ENCODE peak calls at places on chromosomes 12 and 14, in ten cellular contexts. W, U, P, L, M, S, H, C, A and Q are unnamed samples. For H3K27me3, the result is how much of the 10 kb centered on the place peaks cover.

GRCh38 chr12:22728989-22729388 is 104.0 kb downstream of the ETNK1 start:
- DNase-seq in W (no peak), U (no peak), P (no peak), L (no peak), M (no peak), S (no peak), H (no peak), C (no peak), A (no peak), Q (no peak)

GRCh38 chr12:76144253-76144564 is 59.7 kb upstream of the NAP1L1 start:
- DNase-seq in W (no peak), U (no peak), P (no peak), L (peak), M (no peak), S (no peak), H (peak), C (peak), A (no peak), Q (no peak)

GRCh38 chr12:11581179-11581755 is 68.2 kb upstream of the ETV6 start:
- DNase-seq in W (peak), U (peak), P (peak), L (peak), M (no peak), S (no peak), H (peak), C (peak), A (no peak), Q (no peak)

GRCh38 chr14:102209224-102209966 is 69.7 kb downstream of the WDR20 start:
- DNase-seq in W (no peak), U (no peak), P (no peak), L (peak), M (no peak), S (no peak), H (no peak), C (no peak), A (no peak), Q (no peak)

GRCh38 chr14:55221186-55221585 is 29.8 kb upstream of the DLGAP5 start:
- DNase-seq in W (no peak), U (no peak), P (no peak), L (no peak), M (no peak), S (peak), H (no peak), C (no peak), A (no peak), Q (no peak)

GRCh38 chr14:61257469-61258057 is 23.6 kb downstream of the TMEM30B start:
- DNase-seq in W (no peak), U (no peak), P (no peak), L (no peak), M (no peak), S (no peak), H (no peak), C (no peak), A (no peak), Q (no peak)

GRCh38 chr12:103865151-103865730 is 24.2 kb upstream of the NT5DC3 start:
- DNase-seq in W (no peak), U (no peak), P (no peak), L (no peak), M (no peak), S (no peak), H (no peak), C (no peak), A (no peak), Q (no peak)

GRCh38 chr12:18281941-18282340 is 20.6 kb downstream of the PIK3C2G start:
- DNase-seq in W (no peak), U (no peak), P (no peak), L (no peak), M (no peak), S (no peak), H (no peak), C (no peak), A (no peak), Q (no peak)

GRCh38 chr12:92696240-92696639 is 6.5 kb upstream of the PLEKHG7 start:
- DNase-seq in W (no peak), U (no peak), P (no peak), L (no peak), M (no peak), S (no peak), H (no peak), C (peak), A (no peak), Q (no peak)

GRCh38 chr14:70894868-70895267 is 12.4 kb upstream of the PCNX1 start:
- DNase-seq in W (no peak), U (no peak), P (no peak), L (no peak), M (no peak), S (no peak), H (no peak), C (no peak), A (no peak), Q (no peak)

GRCh38 chr12:5017638-5018348 is 25.9 kb upstream of the KCNA5 start:
- DNase-seq in W (peak), U (no peak), P (no peak), L (no peak), M (no peak), S (no peak), H (no peak), C (no peak), A (no peak), Q (no peak)

GRCh38 chr14:65179918-65180724 is 77.8 kb upstream of the MAX start:
- DNase-seq in W (peak), U (no peak), P (no peak), L (peak), M (no peak), S (no peak), H (peak), C (peak), A (peak), Q (peak)

GRCh38 chr12:105713901-105714300 is 383.4 kb downstream of the C12orf75 start:
- DNase-seq in W (no peak), U (no peak), P (no peak), L (no peak), M (no peak), S (no peak), H (no peak), C (no peak), A (no peak), Q (no peak)

GRCh38 chr12:102120886-102121285 is 903 bp downstream of the PARPBP start:
- DNase-seq in W (no peak), U (no peak), P (no peak), L (no peak), M (no peak), S (no peak), H (no peak), C (no peak), A (no peak), Q (no peak)

GRCh38 chr14:97459180-97459579 is 662.0 kb downstream of the VRK1 start:
- DNase-seq in W (no peak), U (no peak), P (no peak), L (no peak), M (no peak), S (no peak), H (no peak), C (no peak), A (no peak), Q (no peak)

GRCh38 chr14:35046751-35047536 is 872 bp downstream of the FAM177A1 start:
- DNase-seq in W (peak), U (no peak), P (peak), L (peak), M (no peak), S (no peak), H (peak), C (peak), A (no peak), Q (no peak)

GRCh38 chr12:123041042-123041531 is 60.6 kb downstream of the ARL6IP4 start:
- DNase-seq in W (no peak), U (no peak), P (no peak), L (no peak), M (no peak), S (no peak), H (no peak), C (no peak), A (peak), Q (no peak)

GRCh38 chr12:121061831-121062230 is 22.8 kb upstream of the OASL start:
- DNase-seq in W (no peak), U (no peak), P (no peak), L (no peak), M (no peak), S (no peak), H (no peak), C (no peak), A (no peak), Q (no peak)

GRCh38 chr12:100371146-100371545 is 14.3 kb downstream of the SLC17A8 start:
- DNase-seq in W (no peak), U (no peak), P (no peak), L (no peak), M (no peak), S (no peak), H (no peak), C (no peak), A (no peak), Q (no peak)

GRCh38 chr12:1666685-1667162 is 24.1 kb upstream of the ADIPOR2 start:
- DNase-seq in W (no peak), U (no peak), P (no peak), L (no peak), M (no peak), S (no peak), H (no peak), C (peak), A (no peak), Q (no peak)

GRCh38 chr12:54385251-54385914 is 850 bp upstream of the ZNF385A start:
- DNase-seq in W (no peak), U (no peak), P (no peak), L (no peak), M (no peak), S (no peak), H (no peak), C (no peak), A (no peak), Q (peak)

GRCh38 chr14:22589096-22589839 is at the start of gene DAD1:
- DNase-seq in W (peak), U (peak), P (peak), L (peak), M (peak), S (peak), H (peak), C (peak), A (peak), Q (peak)

GRCh38 chr12:84619053-84619452 is 293.5 kb downstream of the SLC6A15 start:
- DNase-seq in W (no peak), U (no peak), P (no peak), L (no peak), M (no peak), S (no peak), H (no peak), C (no peak), A (no peak), Q (no peak)

GRCh38 chr12:21823581-21823980 is 49.1 kb upstream of the KCNJ8 start:
- DNase-seq in W (peak), U (no peak), P (peak), L (no peak), M (peak), S (no peak), H (no peak), C (no peak), A (no peak), Q (no peak)

GRCh38 chr12:29176951-29177350 is 27.9 kb downstream of the FAR2 start:
- DNase-seq in W (no peak), U (no peak), P (no peak), L (no peak), M (no peak), S (no peak), H (no peak), C (no peak), A (no peak), Q (no peak)

GRCh38 chr14:24368562-24369252 is 723 bp downstream of the NFATC4 start:
- DNase-seq in W (peak), U (peak), P (peak), L (peak), M (no peak), S (peak), H (no peak), C (peak), A (peak), Q (peak)

GRCh38 chr12:52358575-52359350 is 8.5 kb downstream of the KRT85 start:
- DNase-seq in W (peak), U (no peak), P (no peak), L (no peak), M (no peak), S (no peak), H (no peak), C (no peak), A (no peak), Q (peak)
- TF ChIP-seq CTCF in W (no peak), U (peak), P (no peak), L (no peak), M (no peak), S (no peak), H (no peak), C (no peak), A (no peak), Q (peak)

DNA sequence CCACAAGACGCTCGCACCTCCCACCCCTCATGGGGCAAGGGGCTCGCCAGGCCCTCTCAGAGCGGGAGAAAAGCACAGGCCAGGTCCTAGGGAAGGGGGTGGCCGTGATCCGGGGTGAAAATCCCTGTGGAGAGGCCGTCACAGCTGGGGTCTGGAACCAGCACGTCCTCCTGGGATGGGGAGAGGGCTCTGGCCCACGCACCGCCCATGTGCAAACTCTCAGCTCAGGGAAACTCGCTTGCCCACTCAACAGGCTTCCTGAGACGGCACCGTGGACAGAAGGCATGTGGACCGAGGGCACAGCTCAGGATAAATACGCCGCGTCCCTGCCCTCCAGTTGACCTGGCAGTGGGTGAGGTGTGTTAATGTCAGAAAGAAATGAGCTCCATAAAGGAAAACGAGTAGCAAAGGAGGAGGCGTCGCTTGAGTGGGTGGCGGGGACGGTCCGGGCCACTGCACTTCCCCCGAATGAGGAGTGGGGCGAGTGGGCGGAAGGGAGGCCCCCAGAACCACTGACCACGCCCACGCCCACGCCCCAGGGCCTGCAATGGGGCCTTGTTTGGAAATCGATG is 57.6 kb upstream of the GALNT9 start:
- DNase-seq in W (no peak), U (no peak), P (no peak), L (no peak), M (no peak), S (no peak), H (no peak), C (no peak), A (peak), Q (no peak)
- H3K27me3 ChIP-seq in W (under half), U (under half), P (half or more), L (under half), M (under half), S (under half), H (under half), C (half or more), A (under half), Q (under half)

DNA sequence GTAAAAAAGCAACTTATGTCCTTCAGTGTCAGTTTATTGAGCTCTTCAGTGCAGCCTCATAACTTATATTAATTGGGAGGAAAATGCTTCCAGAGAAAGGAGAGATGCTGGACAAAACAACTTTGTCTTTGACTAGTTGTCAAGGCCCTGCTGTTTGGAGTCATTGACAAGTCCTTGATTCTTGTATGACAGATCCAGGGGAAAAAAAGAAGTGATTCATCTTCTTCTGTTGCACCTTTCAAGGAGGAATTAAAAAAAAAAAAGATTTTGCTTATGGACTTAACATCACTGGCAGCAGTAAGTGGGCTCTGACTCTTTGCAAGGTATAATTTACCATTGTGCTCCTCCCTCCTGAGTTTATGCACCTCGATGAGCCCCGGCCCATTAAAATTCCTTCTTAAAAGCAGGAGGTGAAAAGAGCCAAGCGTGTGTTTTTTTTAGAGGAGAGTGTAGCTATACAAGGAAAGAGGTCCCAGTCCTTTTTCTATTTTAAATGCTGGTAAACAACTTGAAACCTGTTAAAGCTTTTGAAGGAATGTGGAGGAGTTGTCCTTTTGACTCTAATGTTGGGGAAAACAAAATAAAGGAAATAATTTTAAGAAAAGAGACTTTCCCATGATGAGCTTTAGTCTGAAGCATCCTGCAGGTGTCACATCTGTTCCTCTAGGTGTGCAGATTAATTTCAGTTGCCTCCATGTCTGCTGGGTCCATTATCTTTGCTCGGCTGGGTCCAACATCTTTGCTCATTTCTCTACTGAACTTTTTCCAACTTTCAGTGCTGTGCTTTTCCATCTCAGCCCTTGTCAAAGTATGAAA is 431.6 kb downstream of the RAD51B start:
- DNase-seq in W (no peak), U (no peak), P (no peak), L (no peak), M (no peak), S (no peak), H (no peak), C (no peak), A (no peak), Q (no peak)
- TF ChIP-seq CTCF in W (no peak), U (no peak), P (no peak), L (no peak), M (no peak), S (no peak), H (no peak), C (no peak), A (no peak), Q (peak)

DNA sequence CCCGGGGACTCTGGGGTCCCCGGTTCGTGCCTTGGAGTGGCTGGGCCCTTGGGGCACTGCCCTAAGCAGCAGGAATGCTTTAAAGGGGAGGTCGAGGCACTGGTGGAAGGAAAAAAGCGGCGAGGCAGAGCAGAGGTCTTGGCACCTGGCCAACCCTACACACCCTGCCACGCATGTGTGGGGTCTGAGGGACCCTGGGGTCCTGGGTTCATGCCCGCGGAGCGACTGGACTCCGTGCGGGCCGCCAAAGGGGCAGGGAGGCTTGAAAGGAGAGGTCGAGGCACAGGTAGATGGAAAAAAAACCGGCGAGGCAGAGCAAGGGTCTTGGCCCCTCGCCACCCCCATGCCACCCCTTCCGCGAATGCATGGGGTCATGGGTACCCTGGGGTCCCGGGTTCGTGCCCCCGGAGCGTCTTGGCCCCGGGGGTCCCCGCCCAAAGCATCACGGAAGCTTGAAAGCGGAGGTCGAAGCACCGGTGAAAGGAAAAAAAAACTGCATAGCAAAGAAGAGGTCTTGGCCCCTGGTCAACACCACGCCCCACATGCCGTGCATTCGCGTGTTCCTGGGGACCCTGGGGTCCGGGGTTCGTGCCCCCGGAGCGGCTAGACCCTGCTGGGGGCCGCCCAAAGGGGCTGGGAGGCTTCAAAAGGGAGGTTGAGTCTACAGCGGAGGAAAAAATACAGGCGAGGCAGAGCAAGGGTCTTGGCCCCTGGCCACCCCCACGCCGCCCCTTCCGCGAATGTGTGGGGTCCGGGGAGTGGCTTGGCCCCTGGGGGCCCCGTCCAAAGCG is 312.9 kb downstream of the ALG10 start:
- DNase-seq in W (no peak), U (no peak), P (no peak), L (no peak), M (no peak), S (no peak), H (no peak), C (no peak), A (no peak), Q (no peak)
- H3K27me3 ChIP-seq in W (under half), U (under half), P (under half), L (under half), M (under half), S (under half), H (under half), C (under half), A (under half), Q (under half)

DNA sequence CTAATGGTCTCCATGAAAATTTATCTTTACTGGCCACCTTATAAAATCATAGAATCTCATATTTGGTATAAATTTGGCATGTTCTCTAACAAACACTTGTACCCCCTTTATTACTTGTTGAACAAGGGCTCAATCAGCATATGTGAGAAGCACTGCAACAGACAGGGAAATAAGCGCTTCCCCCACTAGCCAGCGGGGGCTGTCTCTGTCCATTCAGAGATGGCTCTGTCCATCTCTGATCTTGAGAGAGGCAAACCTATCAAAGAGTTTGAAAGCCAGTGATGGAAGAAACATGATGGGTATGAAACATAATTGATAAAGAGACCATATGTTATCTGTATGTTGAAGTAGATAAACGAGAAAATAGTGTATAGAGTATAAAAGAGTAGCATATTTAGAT is 326.8 kb downstream of the PDZRN4 start:
- DNase-seq in W (no peak), U (no peak), P (no peak), L (no peak), M (no peak), S (no peak), H (no peak), C (no peak), A (no peak), Q (no peak)
- TF ChIP-seq CTCF in W (no peak), U (no peak), P (no peak), L (no peak), M (no peak), S (peak), H (no peak), C (no peak), A (no peak), Q (peak)

GRCh38 chr14:56808314-56809201 is 1.7 kb downstream of the OTX2 start:
- DNase-seq in W (no peak), U (no peak), P (no peak), L (no peak), M (no peak), S (no peak), H (no peak), C (no peak), A (no peak), Q (no peak)
- H3K27me3 ChIP-seq in W (under half), U (under half), P (half or more), L (under half), M (under half), S (half or more), H (half or more), C (half or more), A (under half), Q (under half)

GRCh38 chr14:93046696-93047050 is 69.1 kb downstream of the ITPK1 start:
- DNase-seq in W (no peak), U (no peak), P (no peak), L (no peak), M (no peak), S (no peak), H (no peak), C (no peak), A (peak), Q (no peak)
- TF ChIP-seq CTCF in W (no peak), U (no peak), P (no peak), L (no peak), M (no peak), S (no peak), H (no peak), C (no peak), A (no peak), Q (no peak)

GRCh38 chr14:94769413-94770250 is at the start of gene GSC:
- DNase-seq in W (no peak), U (no peak), P (no peak), L (peak), M (no peak), S (no peak), H (peak), C (peak), A (peak), Q (no peak)
- H3K27me3 ChIP-seq in W (under half), U (under half), P (half or more), L (under half), M (under half), S (under half), H (half or more), C (half or more), A (under half), Q (under half)

GRCh38 chr14:63993992-63994391 is 141.2 kb downstream of the SYNE2 start:
- DNase-seq in W (no peak), U (no peak), P (no peak), L (no peak), M (no peak), S (no peak), H (no peak), C (no peak), A (no peak), Q (no peak)
- TF ChIP-seq CTCF in W (no peak), U (no peak), P (no peak), L (no peak), M (peak), S (peak), H (no peak), C (no peak), A (no peak), Q (peak)